ENCODE peak calls at places on chromosomes 12 and 14, in six cellular contexts. Z is fibroblast of the conjunctiva, U is CMK, R is HTR-8/SVneo, K is activated T-cell treated with anti-CD3 and anti-CD28 coated beads for 24 hours, C is neuronal stem cell. N is an unnamed sample.

GRCh38 chr14:33026850-33027420 is 88.3 kb downstream of the NPAS3 start:
- DNase-seq in Z (no peak), U (no peak), R (no peak), K (no peak), C (no peak), N (no peak)

GRCh38 chr14:24238123-24238522 is 4.3 kb downstream of the TINF2 start:
- DNase-seq in Z (no peak), U (no peak), R (no peak), K (no peak), C (no peak), N (no peak)

GRCh38 chr14:51291016-51291415 is 51.0 kb downstream of the TMX1 start:
- DNase-seq in Z (no peak), U (no peak), R (no peak), K (no peak), C (no peak), N (no peak)

GRCh38 chr12:91105807-91106206 is 5.5 kb downstream of the LUM start:
- DNase-seq in Z (no peak), U (no peak), R (no peak), K (no peak), C (no peak), N (no peak)

GRCh38 chr12:130968611-130969010 is 14.9 kb downstream of the ADGRD1 start:
- DNase-seq in Z (no peak), U (no peak), R (no peak), K (no peak), C (no peak), N (no peak)

GRCh38 chr12:40752011-40752410 is 59.8 kb downstream of the CNTN1 start:
- DNase-seq in Z (no peak), U (no peak), R (no peak), K (no peak), C (no peak), N (no peak)

GRCh38 chr14:55968741-55969140 is 149.5 kb upstream of the PELI2 start:
- DNase-seq in Z (no peak), U (no peak), R (no peak), K (no peak), C (no peak), N (no peak)

GRCh38 chr12:48815281-48816110 is 2.8 kb upstream of the CACNB3 start:
- DNase-seq in Z (peak), U (peak), R (peak), K (no peak), C (peak), N (peak)

GRCh38 chr14:54487771-54488170 is 1.0 kb downstream of the GMFB start:
- DNase-seq in Z (no peak), U (no peak), R (peak), K (no peak), C (no peak), N (no peak)

GRCh38 chr14:96136361-96136760 is 68.3 kb upstream of the BDKRB2 start:
- DNase-seq in Z (no peak), U (no peak), R (no peak), K (no peak), C (no peak), N (no peak)

GRCh38 chr12:78559441-78559840 is 305.1 kb upstream of the SYT1 start:
- DNase-seq in Z (no peak), U (no peak), R (no peak), K (no peak), C (no peak), N (no peak)

GRCh38 chr12:122862872-122863701 is 27.8 kb downstream of the HIP1R start:
- DNase-seq in Z (no peak), U (no peak), R (no peak), K (no peak), C (no peak), N (no peak)

GRCh38 chr14:99035268-99035667 is 236.7 kb downstream of the BCL11B start:
- DNase-seq in Z (peak), U (no peak), R (no peak), K (no peak), C (no peak), N (peak)

GRCh38 chr12:18320036-18320617 is 58.8 kb downstream of the PIK3C2G start:
- DNase-seq in Z (peak), U (no peak), R (peak), K (no peak), C (peak), N (peak)

GRCh38 chr12:14256555-14257169 is 108.8 kb upstream of the ATF7IP start:
- DNase-seq in Z (peak), U (peak), R (no peak), K (peak), C (peak), N (peak)